ENCODE peak calls at places on chromosome 12, in four cellular contexts. W is HTR-8/SVneo; U is cardiac muscle cell; A is stimulated activated CD4-positive, alpha-beta T cell treated with anti-CD3 and anti-CD28 coated beads, Interleukin-4, amount 100 ng/mL, for 1 hour. Z is an unnamed sample.
A peak's percentile ranks its signal among the peaks of the same experiment; 100 is the strongest.

GRCh38 chr12:130031571-130032189 is 127.9 kb upstream of the TMEM132D start:
- DNase-seq in U (peak; percentile 6), A (peak; percentile 66), W (no peak), Z (peak; percentile 93)

GRCh38 chr12:9649532-9649940 is 20.0 kb upstream of the CLEC2D start:
- DNase-seq in A (peak; percentile 30), W (no peak), U (no peak), Z (peak; percentile 19)

GRCh38 chr12:121894633-121895032 is 6.0 kb downstream of the PSMD9 start:
- DNase-seq in U (peak; percentile 54), A (no peak), W (peak; percentile 30), Z (peak; percentile 33)

GRCh38 chr12:29249930-29250329 is 100.9 kb downstream of the FAR2 start:
- DNase-seq in A (no peak), U (no peak), W (no peak), Z (no peak)

GRCh38 chr12:64080319-64081008 is 141.6 kb downstream of the KICS2 start:
- DNase-seq in A (no peak), W (no peak), U (peak; percentile 26), Z (no peak)

GRCh38 chr12:46675736-46676135 is 150.1 kb downstream of the SLC38A4 start:
- DNase-seq in W (peak; percentile 30), U (peak; percentile 69), A (no peak), Z (peak; percentile 26)

GRCh38 chr12:59408431-59408830 is 187.4 kb upstream of the SLC16A7 start:
- DNase-seq in U (no peak), W (no peak), A (no peak), Z (no peak)

GRCh38 chr12:32051511-32052299 is 54.9 kb upstream of the BICD1 start:
- DNase-seq in U (peak; percentile 85), W (peak; percentile 28), A (no peak), Z (no peak)

GRCh38 chr12:11860026-11860425 is 210.6 kb downstream of the ETV6 start:
- DNase-seq in A (no peak), W (no peak), U (no peak), Z (no peak)

GRCh38 chr12:113170457-113170856 is 14.8 kb downstream of the DDX54 start:
- DNase-seq in A (no peak), U (no peak), W (no peak), Z (no peak)

GRCh38 chr12:53726342-53726741 is 910 bp downstream of the CALCOCO1 start:
- DNase-seq in A (no peak), W (no peak), U (no peak), Z (no peak)

GRCh38 chr12:39723831-39724230 is 104.2 kb upstream of the ABCD2 start:
- DNase-seq in W (no peak), A (no peak), U (peak; percentile 56), Z (no peak)

GRCh38 chr12:2509137-2509536 is 285.6 kb upstream of the FKBP4 start:
- DNase-seq in A (no peak), U (no peak), W (no peak), Z (no peak)

GRCh38 chr12:29148065-29148957 is 767 bp upstream of the FAR2 start:
- DNase-seq in A (peak; percentile 4), U (peak; percentile 56), W (peak; percentile 5), Z (peak; percentile 7)

GRCh38 chr12:108681317-108681716 is 47.6 kb upstream of the SELPLG start:
- DNase-seq in W (no peak), A (no peak), U (no peak), Z (no peak)

GRCh38 chr12:91986084-91986483 is 159.6 kb downstream of the BTG1 start:
- DNase-seq in U (no peak), W (peak; percentile 11), A (no peak), Z (no peak)

GRCh38 chr12:47813491-47814196 is 6.1 kb downstream of the HDAC7 start:
- DNase-seq in A (no peak), W (no peak), U (no peak), Z (no peak)

GRCh38 chr12:113591480-113591971 is 119.9 kb upstream of the LHX5 start:
- DNase-seq in U (no peak), A (no peak), W (no peak), Z (peak; percentile 80)

GRCh38 chr12:42296503-42297109 is 29.3 kb downstream of the ZCRB1 start:
- DNase-seq in W (no peak), A (no peak), U (peak; percentile 18), Z (no peak)

Z was measured in nephron progenitor cell.